ENCODE peak calls at places on chromosomes 13 and 19, in seven cellular contexts. One of them, this sample, is unnamed.

GRCh38 chr13:98978280-98978679 is 416 bp upstream of the DOCK9 start:
- DNase-seq in stimulated activated CD8-positive, alpha-beta memory T cell treated with anti-CD3 and anti-CD28 coated beads, Interleukin-4, amount 100 ng/mL, for 48 hours: no peak
- DNase-seq in NCI-H1417: no peak
- DNase-seq in Peyer's patch: no peak
- DNase-seq in neuronal stem cell: no peak
- DNase-seq in T follicular helper cell: no peak
- DNase-seq in hepatic stellate cell: peak
- DNase-seq in this sample: no peak

GRCh38 chr19:524062-524674 is 7.4 kb upstream of the CDC34 start:
- DNase-seq in T follicular helper cell: no peak
- DNase-seq in stimulated activated CD8-positive, alpha-beta memory T cell treated with anti-CD3 and anti-CD28 coated beads, Interleukin-4, amount 100 ng/mL, for 48 hours: no peak
- DNase-seq in NCI-H1417: no peak
- DNase-seq in Peyer's patch: no peak
- DNase-seq in neuronal stem cell: no peak
- DNase-seq in hepatic stellate cell: peak
- DNase-seq in this sample: no peak

GRCh38 chr19:3098515-3099346 is 4.6 kb downstream of the GNA11 start:
- DNase-seq in Peyer's patch: peak
- DNase-seq in hepatic stellate cell: peak
- DNase-seq in NCI-H1417: no peak
- DNase-seq in T follicular helper cell: no peak
- DNase-seq in stimulated activated CD8-positive, alpha-beta memory T cell treated with anti-CD3 and anti-CD28 coated beads, Interleukin-4, amount 100 ng/mL, for 48 hours: no peak
- DNase-seq in neuronal stem cell: no peak
- DNase-seq in this sample: no peak

GRCh38 chr13:40285634-40286033 is 380.8 kb downstream of the FOXO1 start:
- DNase-seq in hepatic stellate cell: no peak
- DNase-seq in stimulated activated CD8-positive, alpha-beta memory T cell treated with anti-CD3 and anti-CD28 coated beads, Interleukin-4, amount 100 ng/mL, for 48 hours: no peak
- DNase-seq in Peyer's patch: no peak
- DNase-seq in NCI-H1417: no peak
- DNase-seq in T follicular helper cell: no peak
- DNase-seq in neuronal stem cell: no peak
- DNase-seq in this sample: no peak

GRCh38 chr13:98592353-98592740 is 15.4 kb upstream of the STK24 start:
- DNase-seq in Peyer's patch: no peak
- DNase-seq in stimulated activated CD8-positive, alpha-beta memory T cell treated with anti-CD3 and anti-CD28 coated beads, Interleukin-4, amount 100 ng/mL, for 48 hours: no peak
- DNase-seq in NCI-H1417: no peak
- DNase-seq in hepatic stellate cell: no peak
- DNase-seq in T follicular helper cell: no peak
- DNase-seq in neuronal stem cell: no peak
- DNase-seq in this sample: no peak

GRCh38 chr19:16062789-16063188 is 13.5 kb upstream of the TPM4 start:
- DNase-seq in NCI-H1417: peak
- DNase-seq in neuronal stem cell: no peak
- DNase-seq in stimulated activated CD8-positive, alpha-beta memory T cell treated with anti-CD3 and anti-CD28 coated beads, Interleukin-4, amount 100 ng/mL, for 48 hours: peak
- DNase-seq in hepatic stellate cell: no peak
- DNase-seq in T follicular helper cell: peak
- DNase-seq in Peyer's patch: peak
- DNase-seq in this sample: peak

GRCh38 chr19:55210120-55210493 is 806 bp upstream of the PTPRH start:
- DNase-seq in Peyer's patch: no peak
- DNase-seq in hepatic stellate cell: peak
- DNase-seq in neuronal stem cell: no peak
- DNase-seq in stimulated activated CD8-positive, alpha-beta memory T cell treated with anti-CD3 and anti-CD28 coated beads, Interleukin-4, amount 100 ng/mL, for 48 hours: no peak
- DNase-seq in NCI-H1417: no peak
- DNase-seq in T follicular helper cell: no peak
- DNase-seq in this sample: no peak

GRCh38 chr19:18683109-18683954 is at the start of gene CRTC1:
- DNase-seq in Peyer's patch: peak
- DNase-seq in neuronal stem cell: peak
- DNase-seq in hepatic stellate cell: peak
- DNase-seq in NCI-H1417: peak
- DNase-seq in T follicular helper cell: peak
- DNase-seq in stimulated activated CD8-positive, alpha-beta memory T cell treated with anti-CD3 and anti-CD28 coated beads, Interleukin-4, amount 100 ng/mL, for 48 hours: peak
- DNase-seq in this sample: peak

GRCh38 chr13:97372929-97373328 is 61.0 kb upstream of the RAP2A start:
- DNase-seq in Peyer's patch: no peak
- DNase-seq in neuronal stem cell: no peak
- DNase-seq in T follicular helper cell: no peak
- DNase-seq in stimulated activated CD8-positive, alpha-beta memory T cell treated with anti-CD3 and anti-CD28 coated beads, Interleukin-4, amount 100 ng/mL, for 48 hours: no peak
- DNase-seq in hepatic stellate cell: no peak
- DNase-seq in NCI-H1417: no peak
- DNase-seq in this sample: no peak

GRCh38 chr19:2048104-2048958 is 2.7 kb downstream of the MKNK2 start:
- DNase-seq in stimulated activated CD8-positive, alpha-beta memory T cell treated with anti-CD3 and anti-CD28 coated beads, Interleukin-4, amount 100 ng/mL, for 48 hours: no peak
- DNase-seq in hepatic stellate cell: no peak
- DNase-seq in T follicular helper cell: no peak
- DNase-seq in Peyer's patch: peak
- DNase-seq in neuronal stem cell: no peak
- DNase-seq in NCI-H1417: no peak
- DNase-seq in this sample: no peak

GRCh38 chr13:74678308-74678958 is 544.2 kb upstream of the KLF12 start:
- DNase-seq in NCI-H1417: no peak
- DNase-seq in neuronal stem cell: no peak
- DNase-seq in Peyer's patch: no peak
- DNase-seq in hepatic stellate cell: no peak
- DNase-seq in T follicular helper cell: no peak
- DNase-seq in stimulated activated CD8-positive, alpha-beta memory T cell treated with anti-CD3 and anti-CD28 coated beads, Interleukin-4, amount 100 ng/mL, for 48 hours: no peak
- DNase-seq in this sample: no peak

GRCh38 chr13:93956416-93956815 is 523.1 kb downstream of the DCT start:
- DNase-seq in hepatic stellate cell: no peak
- DNase-seq in neuronal stem cell: no peak
- DNase-seq in stimulated activated CD8-positive, alpha-beta memory T cell treated with anti-CD3 and anti-CD28 coated beads, Interleukin-4, amount 100 ng/mL, for 48 hours: no peak
- DNase-seq in NCI-H1417: no peak
- DNase-seq in T follicular helper cell: no peak
- DNase-seq in Peyer's patch: no peak
- DNase-seq in this sample: no peak

GRCh38 chr19:14059652-14060155 is 2.2 kb downstream of the PALM3 start:
- DNase-seq in T follicular helper cell: no peak
- DNase-seq in NCI-H1417: no peak
- DNase-seq in stimulated activated CD8-positive, alpha-beta memory T cell treated with anti-CD3 and anti-CD28 coated beads, Interleukin-4, amount 100 ng/mL, for 48 hours: no peak
- DNase-seq in neuronal stem cell: no peak
- DNase-seq in Peyer's patch: no peak
- DNase-seq in hepatic stellate cell: no peak
- DNase-seq in this sample: no peak

GRCh38 chr13:22757530-22758120 is 423.2 kb upstream of the SGCG start:
- DNase-seq in hepatic stellate cell: no peak
- DNase-seq in Peyer's patch: no peak
- DNase-seq in neuronal stem cell: no peak
- DNase-seq in T follicular helper cell: no peak
- DNase-seq in stimulated activated CD8-positive, alpha-beta memory T cell treated with anti-CD3 and anti-CD28 coated beads, Interleukin-4, amount 100 ng/mL, for 48 hours: no peak
- DNase-seq in NCI-H1417: peak
- DNase-seq in this sample: no peak

GRCh38 chr19:12965017-12965811 is 4.2 kb upstream of the DAND5 start:
- DNase-seq in stimulated activated CD8-positive, alpha-beta memory T cell treated with anti-CD3 and anti-CD28 coated beads, Interleukin-4, amount 100 ng/mL, for 48 hours: peak
- DNase-seq in Peyer's patch: peak
- DNase-seq in hepatic stellate cell: peak
- DNase-seq in neuronal stem cell: peak
- DNase-seq in NCI-H1417: peak
- DNase-seq in T follicular helper cell: peak
- DNase-seq in this sample: peak

GRCh38 chr13:40446365-40446764 is 220.1 kb downstream of the FOXO1 start:
- DNase-seq in NCI-H1417: no peak
- DNase-seq in hepatic stellate cell: no peak
- DNase-seq in stimulated activated CD8-positive, alpha-beta memory T cell treated with anti-CD3 and anti-CD28 coated beads, Interleukin-4, amount 100 ng/mL, for 48 hours: no peak
- DNase-seq in Peyer's patch: no peak
- DNase-seq in T follicular helper cell: no peak
- DNase-seq in neuronal stem cell: no peak
- DNase-seq in this sample: no peak

GRCh38 chr13:112054616-112055015 is 12.3 kb upstream of the SOX1 start:
- DNase-seq in hepatic stellate cell: no peak
- DNase-seq in NCI-H1417: no peak
- DNase-seq in T follicular helper cell: no peak
- DNase-seq in neuronal stem cell: no peak
- DNase-seq in stimulated activated CD8-positive, alpha-beta memory T cell treated with anti-CD3 and anti-CD28 coated beads, Interleukin-4, amount 100 ng/mL, for 48 hours: no peak
- DNase-seq in Peyer's patch: no peak
- DNase-seq in this sample: no peak

GRCh38 chr13:83618966-83619365 is 263.3 kb downstream of the SLITRK1 start:
- DNase-seq in Peyer's patch: no peak
- DNase-seq in stimulated activated CD8-positive, alpha-beta memory T cell treated with anti-CD3 and anti-CD28 coated beads, Interleukin-4, amount 100 ng/mL, for 48 hours: no peak
- DNase-seq in NCI-H1417: no peak
- DNase-seq in neuronal stem cell: no peak
- DNase-seq in hepatic stellate cell: no peak
- DNase-seq in T follicular helper cell: no peak
- DNase-seq in this sample: no peak

GRCh38 chr19:5102520-5102919 is 133.6 kb downstream of the KDM4B start:
- DNase-seq in T follicular helper cell: no peak
- DNase-seq in neuronal stem cell: no peak
- DNase-seq in Peyer's patch: no peak
- DNase-seq in stimulated activated CD8-positive, alpha-beta memory T cell treated with anti-CD3 and anti-CD28 coated beads, Interleukin-4, amount 100 ng/mL, for 48 hours: no peak
- DNase-seq in hepatic stellate cell: no peak
- DNase-seq in NCI-H1417: no peak
- DNase-seq in this sample: no peak

GRCh38 chr13:69287050-69287698 is 820.5 kb upstream of the ATXN8OS start:
- DNase-seq in neuronal stem cell: no peak
- DNase-seq in stimulated activated CD8-positive, alpha-beta memory T cell treated with anti-CD3 and anti-CD28 coated beads, Interleukin-4, amount 100 ng/mL, for 48 hours: no peak
- DNase-seq in NCI-H1417: no peak
- DNase-seq in T follicular helper cell: no peak
- DNase-seq in Peyer's patch: no peak
- DNase-seq in hepatic stellate cell: no peak
- DNase-seq in this sample: no peak

GRCh38 chr19:19385900-19386339 is 19.6 kb upstream of the GATAD2A start:
- DNase-seq in stimulated activated CD8-positive, alpha-beta memory T cell treated with anti-CD3 and anti-CD28 coated beads, Interleukin-4, amount 100 ng/mL, for 48 hours: peak
- DNase-seq in neuronal stem cell: no peak
- DNase-seq in hepatic stellate cell: no peak
- DNase-seq in Peyer's patch: peak
- DNase-seq in NCI-H1417: no peak
- DNase-seq in T follicular helper cell: peak
- DNase-seq in this sample: no peak

GRCh38 chr13:110305001-110305400 is 2.0 kb downstream of the COL4A1 start:
- DNase-seq in neuronal stem cell: no peak
- DNase-seq in hepatic stellate cell: no peak
- DNase-seq in Peyer's patch: no peak
- DNase-seq in T follicular helper cell: no peak
- DNase-seq in NCI-H1417: no peak
- DNase-seq in stimulated activated CD8-positive, alpha-beta memory T cell treated with anti-CD3 and anti-CD28 coated beads, Interleukin-4, amount 100 ng/mL, for 48 hours: no peak
- DNase-seq in this sample: no peak

GRCh38 chr19:17762505-17763229 is 11.4 kb downstream of the FCHO1 start:
- DNase-seq in T follicular helper cell: no peak
- DNase-seq in stimulated activated CD8-positive, alpha-beta memory T cell treated with anti-CD3 and anti-CD28 coated beads, Interleukin-4, amount 100 ng/mL, for 48 hours: no peak
- DNase-seq in Peyer's patch: peak
- DNase-seq in hepatic stellate cell: peak
- DNase-seq in neuronal stem cell: peak
- DNase-seq in NCI-H1417: no peak
- DNase-seq in this sample: no peak

GRCh38 chr13:20142927-20143480 is 17.8 kb downstream of the GJA3 start:
- DNase-seq in Peyer's patch: no peak
- DNase-seq in stimulated activated CD8-positive, alpha-beta memory T cell treated with anti-CD3 and anti-CD28 coated beads, Interleukin-4, amount 100 ng/mL, for 48 hours: no peak
- DNase-seq in hepatic stellate cell: no peak
- DNase-seq in neuronal stem cell: no peak
- DNase-seq in NCI-H1417: no peak
- DNase-seq in T follicular helper cell: no peak
- DNase-seq in this sample: no peak

GRCh38 chr13:76882431-76882830 is 3.8 kb downstream of the KCTD12 start:
- DNase-seq in hepatic stellate cell: no peak
- DNase-seq in Peyer's patch: peak
- DNase-seq in T follicular helper cell: no peak
- DNase-seq in stimulated activated CD8-positive, alpha-beta memory T cell treated with anti-CD3 and anti-CD28 coated beads, Interleukin-4, amount 100 ng/mL, for 48 hours: no peak
- DNase-seq in neuronal stem cell: no peak
- DNase-seq in NCI-H1417: no peak
- DNase-seq in this sample: no peak

GRCh38 chr19:19711934-19712828 is 20.7 kb downstream of the ZNF14 start:
- DNase-seq in neuronal stem cell: no peak
- DNase-seq in NCI-H1417: no peak
- DNase-seq in T follicular helper cell: no peak
- DNase-seq in Peyer's patch: no peak
- DNase-seq in stimulated activated CD8-positive, alpha-beta memory T cell treated with anti-CD3 and anti-CD28 coated beads, Interleukin-4, amount 100 ng/mL, for 48 hours: no peak
- DNase-seq in hepatic stellate cell: no peak
- DNase-seq in this sample: no peak

GRCh38 chr19:33289261-33289660 is 13.1 kb downstream of the CEBPA start:
- DNase-seq in Peyer's patch: no peak
- DNase-seq in NCI-H1417: no peak
- DNase-seq in hepatic stellate cell: no peak
- DNase-seq in neuronal stem cell: no peak
- DNase-seq in T follicular helper cell: no peak
- DNase-seq in stimulated activated CD8-positive, alpha-beta memory T cell treated with anti-CD3 and anti-CD28 coated beads, Interleukin-4, amount 100 ng/mL, for 48 hours: no peak
- DNase-seq in this sample: no peak

GRCh38 chr19:5255602-5256231 is 84.9 kb downstream of the PTPRS start:
- DNase-seq in hepatic stellate cell: no peak
- DNase-seq in stimulated activated CD8-positive, alpha-beta memory T cell treated with anti-CD3 and anti-CD28 coated beads, Interleukin-4, amount 100 ng/mL, for 48 hours: no peak
- DNase-seq in T follicular helper cell: no peak
- DNase-seq in neuronal stem cell: no peak
- DNase-seq in NCI-H1417: no peak
- DNase-seq in Peyer's patch: no peak
- DNase-seq in this sample: no peak